ENCODE peak calls at places on chromosomes 13 and 19, in ten cellular contexts. J, A, O, W, V, H, P, C, Q and Z are unnamed samples.

GRCh38 chr19:14767466-14767971 is 10.8 kb downstream of the ADGRE2 start:
- DNase-seq in J (no peak), A (no peak), O (no peak), W (no peak), V (no peak), H (no peak), P (no peak), C (no peak), Q (no peak), Z (no peak)

GRCh38 chr19:7905859-7906258 is 2.2 kb downstream of the MAP2K7 start:
- DNase-seq in J (no peak), A (no peak), O (no peak), W (no peak), V (no peak), H (peak), P (no peak), C (no peak), Q (no peak), Z (no peak)

GRCh38 chr19:19224852-19225494 is 13.2 kb downstream of the NCAN start:
- DNase-seq in J (peak), A (peak), O (peak), W (no peak), V (peak), H (peak), P (no peak), C (peak), Q (no peak), Z (peak)

GRCh38 chr13:39773833-39774232 is 118.4 kb downstream of the COG6 start:
- DNase-seq in J (no peak), A (peak), O (no peak), W (no peak), V (no peak), H (no peak), P (no peak), C (peak), Q (no peak), Z (no peak)

GRCh38 chr13:59360108-59360507 is 803.6 kb downstream of the DIAPH3 start:
- DNase-seq in J (no peak), A (no peak), O (no peak), W (no peak), V (no peak), H (no peak), P (no peak), C (peak), Q (no peak), Z (no peak)

GRCh38 chr13:91813255-91813654 is 414.8 kb downstream of the GPC5 start:
- DNase-seq in J (no peak), A (no peak), O (peak), W (no peak), V (no peak), H (no peak), P (no peak), C (no peak), Q (no peak), Z (no peak)

GRCh38 chr13:79528759-79529191 is 47.8 kb downstream of the NDFIP2 start:
- DNase-seq in J (no peak), A (no peak), O (peak), W (no peak), V (no peak), H (no peak), P (no peak), C (no peak), Q (no peak), Z (no peak)

GRCh38 chr19:12774588-12775555 is at the start of gene HOOK2:
- DNase-seq in J (peak), A (no peak), O (peak), W (peak), V (no peak), H (peak), P (no peak), C (no peak), Q (no peak), Z (no peak)

GRCh38 chr19:14530005-14530348 is 583 bp downstream of the TECR start:
- DNase-seq in J (no peak), A (no peak), O (peak), W (no peak), V (no peak), H (no peak), P (no peak), C (no peak), Q (no peak), Z (no peak)

GRCh38 chr19:19445911-19446361 is 40.5 kb downstream of the GATAD2A start:
- DNase-seq in J (no peak), A (no peak), O (no peak), W (no peak), V (peak), H (no peak), P (no peak), C (peak), Q (no peak), Z (no peak)

GRCh38 chr13:44915962-44916361 is 73.3 kb downstream of the NUFIP1 start:
- DNase-seq in J (no peak), A (no peak), O (no peak), W (no peak), V (no peak), H (no peak), P (no peak), C (no peak), Q (no peak), Z (no peak)

GRCh38 chr13:74128171-74128767 is 5.9 kb downstream of the KLF12 start:
- DNase-seq in J (no peak), A (no peak), O (no peak), W (no peak), V (no peak), H (no peak), P (no peak), C (peak), Q (no peak), Z (no peak)

GRCh38 chr19:30871979-30872378 is 477.3 kb downstream of the TSHZ3 start:
- DNase-seq in J (no peak), A (no peak), O (no peak), W (no peak), V (no peak), H (no peak), P (no peak), C (no peak), Q (no peak), Z (no peak)

GRCh38 chr19:46828484-46828883 is 22.2 kb downstream of the AP2S1 start:
- DNase-seq in J (no peak), A (no peak), O (no peak), W (no peak), V (peak), H (no peak), P (no peak), C (no peak), Q (no peak), Z (no peak)

GRCh38 chr19:4256563-4256962 is 9.7 kb downstream of the YJU2 start:
- DNase-seq in J (no peak), A (no peak), O (no peak), W (no peak), V (no peak), H (no peak), P (no peak), C (peak), Q (no peak), Z (no peak)